ENCODE peak calls at places on chromosome 1, in nine cellular contexts. T, X, K, Y, M, W, E, R and F are unnamed samples.

GRCh38 chr1:219555802-219556201 is 57.1 kb downstream of the ZC3H11B start:
- DNase-seq in T (peak; percentile 69), X (peak; percentile 91), K (no peak), Y (peak; percentile 50), M (no peak), W (no peak), E (no peak), R (peak; percentile 48), F (no peak)

GRCh38 chr1:183385746-183386145 is 32.4 kb downstream of the NMNAT2 start:
- DNase-seq in T (peak; percentile 13), X (no peak), K (no peak), Y (no peak), M (no peak), W (no peak), E (no peak), R (peak; percentile 56), F (no peak)

GRCh38 chr1:207218512-207219352 is 102.7 kb upstream of the CD55 start:
- DNase-seq in T (no peak), X (peak; percentile 27), K (no peak), Y (no peak), M (peak; percentile 79), W (no peak), E (no peak), R (no peak), F (no peak)

GRCh38 chr1:93155335-93155734 is 24.9 kb downstream of the TMED5 start:
- DNase-seq in T (peak; percentile 15), X (no peak), K (no peak), Y (no peak), M (no peak), W (no peak), E (no peak), R (no peak), F (no peak)

GRCh38 chr1:29767769-29768425 is 531.6 kb downstream of the PTPRU start:
- DNase-seq in T (no peak), X (no peak), K (no peak), Y (no peak), M (no peak), W (no peak), E (peak; percentile 11), R (no peak), F (no peak)

GRCh38 chr1:206967096-206967851 is 3.0 kb downstream of the FCAMR start:
- DNase-seq in T (peak; percentile 30), X (no peak), K (no peak), Y (no peak), M (peak; percentile 49), W (no peak), E (peak; percentile 18), R (peak; percentile 5), F (no peak)

GRCh38 chr1:211613108-211613947 is 34.4 kb upstream of the SLC30A1 start:
- DNase-seq in T (peak; percentile 99), X (no peak), K (peak; percentile 77), Y (no peak), M (peak; percentile 68), W (peak; percentile 83), E (peak; percentile 82), R (peak; percentile 74), F (no peak)

GRCh38 chr1:235329139-235329808 is 904 bp downstream of the GGPS1 start:
- DNase-seq in T (peak; percentile 77), X (peak; percentile 26), K (peak; percentile 55), Y (peak; percentile 70), M (peak; percentile 37), W (peak; percentile 57), E (peak; percentile 42), R (peak; percentile 52), F (no peak)

GRCh38 chr1:199684686-199685273 is 342.7 kb upstream of the NR5A2 start:
- DNase-seq in T (peak; percentile 84), X (peak; percentile 85), K (peak; percentile 58), Y (peak; percentile 54), M (peak; percentile 34), W (no peak), E (peak; percentile 36), R (peak; percentile 77), F (peak; percentile 22)

GRCh38 chr1:3904006-3904842 is 4.2 kb upstream of the C1orf174 start:
- DNase-seq in T (no peak), X (no peak), K (no peak), Y (no peak), M (no peak), W (no peak), E (no peak), R (no peak), F (no peak)

GRCh38 chr1:192357904-192358303 is 41.1 kb downstream of the RGS21 start:
- DNase-seq in T (peak; percentile 1), X (no peak), K (no peak), Y (no peak), M (no peak), W (no peak), E (no peak), R (no peak), F (no peak)

GRCh38 chr1:178932966-178933603 is 62.2 kb upstream of the ANGPTL1 start:
- DNase-seq in T (no peak), X (no peak), K (no peak), Y (no peak), M (no peak), W (no peak), E (no peak), R (no peak), F (no peak)

GRCh38 chr1:204454476-204454875 is 40.1 kb downstream of the PIK3C2B start:
- DNase-seq in T (no peak), X (no peak), K (no peak), Y (no peak), M (no peak), W (no peak), E (no peak), R (no peak), F (no peak)
- H3K4me1 ChIP-seq in T (no peaks in the 10 kb centered on the region), X (no peaks in the 10 kb centered on the region), K (peaks cover 15% of the 10 kb centered on the region), Y (peaks cover 71% of the 10 kb centered on the region), M (no peaks in the 10 kb centered on the region), W (peaks cover 25% of the 10 kb centered on the region), E (peaks cover 11% of the 10 kb centered on the region), R (peaks cover 3% of the 10 kb centered on the region), F (peaks cover 18% of the 10 kb centered on the region)

DNA sequence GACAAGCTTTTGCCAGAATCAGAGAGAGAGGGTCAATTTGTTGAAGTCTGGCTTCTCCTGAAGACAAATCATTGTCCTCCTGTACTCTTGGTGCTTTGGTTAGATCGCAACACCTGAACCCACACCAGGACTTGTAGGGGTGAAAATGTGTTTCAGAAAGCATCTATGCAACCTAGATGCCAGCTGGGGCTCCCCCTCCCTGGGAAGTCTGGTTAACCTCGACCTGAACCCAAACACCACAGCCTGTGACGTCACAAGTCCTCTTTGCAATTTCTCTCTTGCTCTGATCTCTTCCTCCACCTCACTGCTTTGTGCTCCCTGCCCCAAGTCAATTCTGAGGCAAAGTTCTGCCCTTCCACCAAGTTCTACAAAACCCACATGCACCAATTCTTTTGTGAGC is 42.8 kb upstream of the USP24 start:
- DNase-seq in T (no peak), X (no peak), K (no peak), Y (no peak), M (no peak), W (no peak), E (no peak), R (no peak), F (no peak)
- H3K4me3 ChIP-seq in T (no peak overlapping the region), X (no peak overlapping the region), K (no peak overlapping the region), Y (no peak overlapping the region), M (no peak overlapping the region), W (no peak overlapping the region), E (no peak overlapping the region), R (no peak overlapping the region), F (no peak overlapping the region)

GRCh38 chr1:34358636-34359035 is 181.9 kb downstream of the C1orf94 start:
- DNase-seq in T (no peak), X (no peak), K (no peak), Y (no peak), M (no peak), W (no peak), E (no peak), R (no peak), F (no peak)
- H3K27me3 ChIP-seq in T (peaks cover 56% of the 10 kb centered on the region), X (no peaks in the 10 kb centered on the region), K (no peaks in the 10 kb centered on the region), Y (no peaks in the 10 kb centered on the region), M (no peaks in the 10 kb centered on the region), W (no peaks in the 10 kb centered on the region), E (no peaks in the 10 kb centered on the region), R (no peaks in the 10 kb centered on the region), F (no peaks in the 10 kb centered on the region)

GRCh38 chr1:94621802-94622201 is 80.2 kb upstream of the F3 start:
- DNase-seq in T (no peak), X (no peak), K (no peak), Y (no peak), M (no peak), W (no peak), E (peak; percentile 16), R (no peak), F (no peak)

GRCh38 chr1:94619731-94620130 is 78.2 kb upstream of the F3 start:
- DNase-seq in T (no peak), X (no peak), K (no peak), Y (no peak), M (no peak), W (no peak), E (no peak), R (no peak), F (no peak)

GRCh38 chr1:94622757-94623156 is 81.2 kb upstream of the F3 start:
- DNase-seq in T (peak; percentile 53), X (no peak), K (peak; percentile 5), Y (peak; percentile 58), M (no peak), W (no peak), E (peak; percentile 16), R (peak; percentile 87), F (no peak)

GRCh38 chr1:94621392-94621791 is 79.8 kb upstream of the F3 start:
- DNase-seq in T (peak; percentile 30), X (no peak), K (no peak), Y (no peak), M (no peak), W (no peak), E (peak; percentile 82), R (no peak), F (no peak)

DNA sequence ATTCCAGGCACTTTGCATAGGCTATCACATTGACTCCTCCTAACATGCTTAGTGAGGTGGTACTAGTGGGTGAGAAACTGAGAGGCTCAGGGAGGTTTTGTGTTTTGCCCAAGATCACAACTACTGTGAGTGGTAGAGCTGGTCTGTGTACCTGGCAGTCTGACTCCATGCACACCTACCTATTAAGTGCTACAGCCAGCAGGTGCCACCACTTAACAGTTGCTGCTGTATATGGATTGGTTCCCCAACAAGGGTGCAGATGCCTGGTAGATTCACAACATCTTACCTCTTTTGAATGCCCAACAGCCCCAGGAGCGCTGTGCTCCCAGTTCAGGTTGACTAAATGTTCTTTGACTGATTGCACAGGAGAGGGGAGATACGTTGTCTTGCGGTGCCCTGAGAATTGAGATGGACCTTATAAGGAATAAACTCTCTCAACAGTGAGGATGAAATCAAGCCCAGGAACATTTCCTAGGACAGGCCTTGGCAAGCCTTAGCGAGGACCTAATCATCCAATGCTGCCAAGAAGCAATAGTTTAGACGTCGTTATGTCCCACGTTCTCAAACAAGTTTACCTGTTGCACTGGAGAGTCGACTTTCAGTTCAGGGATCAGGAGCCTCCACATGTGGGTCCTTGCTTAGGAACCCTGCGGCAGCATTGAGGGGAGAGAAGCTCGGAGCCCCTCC is 78.9 kb upstream of the F3 start:
- DNase-seq in T (no peak), X (no peak), K (no peak), Y (no peak), M (no peak), W (no peak), E (peak; percentile 22), R (no peak), F (no peak)
- H3K4me1 ChIP-seq in T (peaks cover 42% of the 10 kb centered on the region), X (peaks cover 21% of the 10 kb centered on the region), K (peaks cover 13% of the 10 kb centered on the region), Y (peaks cover 28% of the 10 kb centered on the region), M (no peaks in the 10 kb centered on the region), W (no peaks in the 10 kb centered on the region), E (peaks cover 17% of the 10 kb centered on the region), R (peaks cover 52% of the 10 kb centered on the region), F (peaks cover 9% of the 10 kb centered on the region)